ENCODE peak calls at places on chromosomes 2 and 18, in four cellular contexts. K is choroid plexus epithelial cell, O is GM23248, H is thoracic aorta. F is an unnamed sample.

GRCh38 chr2:101473911-101474751 is 781 bp downstream of the RFX8 start:
- DNase-seq in H (no peak), K (peak), O (peak), F (peak)

GRCh38 chr2:162677476-162677875 is 161.1 kb downstream of the KCNH7 start:
- DNase-seq in K (peak), O (peak), H (no peak), F (peak)

GRCh38 chr2:196951973-196952372 is 25.5 kb upstream of the PGAP1 start:
- DNase-seq in O (no peak), K (no peak), H (no peak), F (no peak)

GRCh38 chr2:164589522-164589921 is 31.8 kb downstream of the GRB14 start:
- DNase-seq in K (peak), O (no peak), H (no peak), F (peak)

GRCh38 chr2:131413148-131413747 is 49.3 kb upstream of the RAB6D start:
- DNase-seq in H (no peak), O (peak), K (peak), F (peak)

GRCh38 chr2:130854301-130854700 is 17.6 kb downstream of the ARHGEF4 start:
- DNase-seq in O (no peak), K (no peak), H (no peak), F (no peak)

GRCh38 chr2:228180126-228181097 is 1.1 kb downstream of the SPHKAP start:
- DNase-seq in O (peak), K (no peak), H (no peak), F (no peak)

GRCh38 chr18:22847392-22847791 is 85.7 kb upstream of the RBBP8 start:
- DNase-seq in H (no peak), O (peak), K (peak), F (peak)

GRCh38 chr2:74010087-74010541 is 25.4 kb downstream of the TET3 start:
- DNase-seq in K (peak), O (no peak), H (no peak), F (no peak)

GRCh38 chr2:39408351-39409136 is 28.5 kb downstream of the MAP4K3 start:
- DNase-seq in K (no peak), H (no peak), O (no peak), F (no peak)

GRCh38 chr2:27622921-27623384 is 5.9 kb downstream of the CCDC121 start:
- DNase-seq in O (peak), K (peak), H (no peak), F (peak)

GRCh38 chr2:240794178-240794721 is 25.8 kb downstream of the KIF1A start:
- DNase-seq in O (no peak), H (no peak), K (no peak), F (no peak)

GRCh38 chr2:7725132-7725849 is 808.1 kb downstream of the RNF144A start:
- DNase-seq in K (peak), O (peak), H (no peak), F (peak)

GRCh38 chr2:119216994-119217393 is 6.6 kb upstream of the STEAP3 start:
- DNase-seq in H (no peak), K (no peak), O (no peak), F (no peak)

GRCh38 chr2:134217924-134218323 is 35.9 kb upstream of the MGAT5 start:
- DNase-seq in K (no peak), H (no peak), O (peak), F (no peak)

GRCh38 chr18:24446453-24446852 is 14.0 kb upstream of the HRH4 start:
- DNase-seq in H (no peak), O (no peak), K (no peak), F (no peak)

GRCh38 chr18:48950536-48951447 is at the start of gene SMAD7:
- DNase-seq in O (peak), K (peak), H (no peak), F (peak)

GRCh38 chr2:190185380-190185779 is 122.9 kb upstream of the MSTN start:
- DNase-seq in O (no peak), H (no peak), K (no peak), F (no peak)

GRCh38 chr18:78984941-78985784 is 5.5 kb downstream of the SALL3 start:
- DNase-seq in H (no peak), K (peak), O (no peak), F (peak)

GRCh38 chr2:66567000-66567399 is 132.1 kb downstream of the MEIS1 start:
- DNase-seq in H (no peak), K (no peak), O (no peak), F (no peak)

GRCh38 chr2:164948540-164948939 is 6.8 kb downstream of the SLC38A11 start:
- DNase-seq in H (no peak), K (no peak), O (no peak), F (no peak)